ENCODE peak calls at places on chromosomes 6 and 20, in four cellular contexts. M is activated B cell treated with CpG ODN at 0.5 μM for 24 hours, C is left lung, T is neural crest cell. B is an unnamed sample.
A peak's percentile ranks its signal among the peaks of the same experiment; 100 is the strongest.

GRCh38 chr6:110328231-110328630 is 29.9 kb downstream of the METTL24 start:
- DNase-seq in M (no peak), C (no peak), T (no peak), B (no peak)

GRCh38 chr20:32019156-32019510 is 8.9 kb downstream of the CCM2L start:
- DNase-seq in M (no peak), C (no peak), T (peak; percentile 48), B (no peak)

GRCh38 chr20:59297641-59298040 is 2.8 kb upstream of the EDN3 start:
- DNase-seq in M (no peak), C (no peak), T (no peak), B (no peak)

GRCh38 chr20:50744143-50744792 is 12.9 kb downstream of the PARD6B start:
- DNase-seq in M (no peak), C (peak; percentile 46), T (no peak), B (peak; percentile 37)

GRCh38 chr6:44960898-44961297 is 367.2 kb upstream of the RUNX2 start:
- DNase-seq in M (no peak), C (no peak), T (no peak), B (no peak)

GRCh38 chr6:31877651-31878161 is 1.1 kb downstream of the SLC44A4 start:
- DNase-seq in M (no peak), C (peak; percentile 15), T (no peak), B (no peak)

GRCh38 chr20:48194578-48194977 is 409.3 kb upstream of the SULF2 start:
- DNase-seq in M (no peak), C (no peak), T (no peak), B (no peak)

GRCh38 chr6:136510299-136510698 is 39.9 kb downstream of the MAP7 start:
- DNase-seq in M (no peak), C (no peak), T (no peak), B (no peak)

GRCh38 chr6:16544006-16544405 is 217.3 kb downstream of the ATXN1 start:
- DNase-seq in M (no peak), C (no peak), T (peak; percentile 23), B (no peak)

GRCh38 chr6:53532061-53532797 is 12.7 kb downstream of the GCLC start:
- DNase-seq in M (no peak), C (no peak), T (no peak), B (no peak)

GRCh38 chr6:90301816-90302215 is 5.2 kb upstream of the BACH2 start:
- DNase-seq in M (no peak), C (no peak), T (no peak), B (no peak)

GRCh38 chr6:90305800-90306448 is 9.3 kb upstream of the BACH2 start:
- DNase-seq in M (no peak), C (no peak), T (no peak), B (no peak)

GRCh38 chr6:90304308-90304707 is 7.7 kb upstream of the BACH2 start:
- DNase-seq in M (no peak), C (no peak), T (no peak), B (no peak)

GRCh38 chr6:90303037-90303436 is 6.4 kb upstream of the BACH2 start:
- DNase-seq in M (no peak), C (no peak), T (no peak), B (no peak)

DNA sequence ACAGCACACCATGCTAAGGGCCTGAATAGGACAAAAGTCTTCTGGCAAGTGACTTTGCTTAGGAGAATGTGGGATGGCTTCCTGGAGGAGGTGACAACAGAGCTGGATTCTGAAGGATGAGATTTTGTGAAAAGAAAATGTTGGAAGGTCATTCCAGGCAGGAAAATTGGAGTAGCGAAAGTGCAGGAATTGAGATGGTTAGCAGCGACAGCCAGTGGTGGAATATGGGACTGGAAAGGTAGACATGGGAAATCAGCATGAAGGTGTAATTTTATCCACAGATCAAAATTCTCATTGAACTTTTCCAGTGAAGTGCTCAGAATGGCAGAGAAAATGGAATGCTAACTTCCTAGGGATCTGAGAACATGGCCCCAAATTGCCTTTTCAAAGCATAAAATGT is 5.7 kb upstream of the BACH2 start:
- DNase-seq in M (no peak), C (no peak), T (no peak), B (no peak)
- TF ChIP-seq CTCF in M (no peak), C (no peak), T (no peak), B (no peak)

DNA sequence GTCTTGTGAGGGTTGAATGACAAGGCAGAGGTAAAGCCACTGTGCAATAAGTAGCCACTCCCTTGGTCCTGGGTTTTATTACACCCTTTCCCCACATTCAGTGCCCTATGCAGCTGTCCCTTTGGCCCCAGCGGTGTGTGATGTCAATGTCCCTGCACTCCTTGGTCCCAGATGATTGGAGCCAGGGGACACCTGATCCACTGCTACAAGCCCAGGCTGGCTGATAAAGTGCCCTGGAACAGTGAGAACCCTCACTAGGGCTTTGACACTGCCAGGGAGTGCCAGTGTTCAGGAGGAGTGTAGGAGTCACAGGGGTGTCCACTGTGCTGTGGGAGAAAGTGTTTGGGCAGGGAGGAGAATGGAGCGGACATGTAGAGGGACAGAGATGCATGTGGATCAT is 30.4 kb downstream of the GABRR1 start:
- DNase-seq in M (no peak), C (no peak), T (no peak), B (no peak)
- TF ChIP-seq CTCF in M (no peak), C (no peak), T (no peak), B (no peak)

DNA sequence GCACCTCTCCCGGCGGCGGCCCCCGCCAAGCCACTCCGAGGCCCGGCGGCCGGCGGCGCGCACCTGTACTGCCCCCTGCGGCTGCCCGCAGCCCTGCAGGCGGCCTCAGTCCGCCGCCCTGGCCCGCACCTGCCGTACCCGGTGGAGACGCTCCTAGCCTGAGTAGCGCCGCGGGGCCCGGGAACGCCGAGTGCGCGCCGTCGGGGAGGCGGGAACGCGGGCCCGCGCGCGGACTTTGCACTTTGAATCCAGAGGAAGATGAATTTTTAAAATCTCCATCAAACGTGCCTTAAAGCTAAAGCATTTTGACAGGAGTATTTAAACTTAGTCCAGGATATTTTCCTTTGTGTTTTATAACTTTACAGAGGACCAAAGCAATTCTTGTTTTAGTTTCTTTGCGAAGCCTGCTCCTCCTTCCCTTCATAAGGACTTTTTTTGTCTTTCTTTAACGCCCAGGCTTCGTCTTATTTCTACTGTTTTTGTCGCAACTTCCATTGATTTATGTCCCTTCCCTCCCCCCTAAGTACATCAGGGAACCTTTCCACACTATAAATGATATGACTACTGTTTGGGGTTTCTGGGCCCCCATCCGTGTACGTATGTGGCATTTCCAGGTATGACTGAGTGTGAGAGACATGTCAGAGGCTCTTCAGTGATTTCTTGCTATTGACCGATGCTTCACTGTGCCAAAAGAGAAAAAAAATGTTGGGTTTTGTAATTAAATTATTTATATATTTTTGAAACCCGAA is 2.0 kb downstream of the FOXQ1 start:
- DNase-seq in M (no peak), C (peak; percentile 87), T (no peak), B (no peak)
- TF ChIP-seq CTCF in M (no peak), C (peak; percentile 48), T (peak; percentile 66), B (peak; percentile 70)

GRCh38 chr6:84601366-84601765 is 163.0 kb downstream of the TBX18 start:
- DNase-seq in M (no peak), C (no peak), T (no peak), B (no peak)

GRCh38 chr6:84605308-84605707 is 159.1 kb downstream of the TBX18 start:
- DNase-seq in M (no peak), C (no peak), T (no peak), B (no peak)

DNA sequence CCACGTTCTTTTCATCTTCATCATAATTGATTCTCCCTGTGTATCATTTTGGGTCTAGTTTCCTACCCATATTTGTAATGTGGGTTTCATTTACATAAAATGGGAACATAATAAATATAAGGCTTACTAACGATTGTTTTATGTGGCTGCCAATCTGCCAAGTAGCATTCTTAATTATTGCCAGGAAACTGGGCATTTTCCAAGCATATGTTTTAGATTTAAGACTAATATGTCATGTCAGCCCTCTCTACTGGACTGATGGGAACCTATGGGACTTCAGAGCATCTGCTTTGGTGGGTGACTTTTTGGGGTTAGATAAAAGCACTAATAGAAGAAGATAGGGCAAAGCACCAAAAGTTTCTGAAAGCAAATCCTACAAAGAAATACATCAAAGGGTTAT is 157.5 kb downstream of the TBX18 start:
- DNase-seq in M (no peak), C (no peak), T (no peak), B (no peak)
- TF ChIP-seq CTCF in M (no peak), C (no peak), T (no peak), B (no peak)

DNA sequence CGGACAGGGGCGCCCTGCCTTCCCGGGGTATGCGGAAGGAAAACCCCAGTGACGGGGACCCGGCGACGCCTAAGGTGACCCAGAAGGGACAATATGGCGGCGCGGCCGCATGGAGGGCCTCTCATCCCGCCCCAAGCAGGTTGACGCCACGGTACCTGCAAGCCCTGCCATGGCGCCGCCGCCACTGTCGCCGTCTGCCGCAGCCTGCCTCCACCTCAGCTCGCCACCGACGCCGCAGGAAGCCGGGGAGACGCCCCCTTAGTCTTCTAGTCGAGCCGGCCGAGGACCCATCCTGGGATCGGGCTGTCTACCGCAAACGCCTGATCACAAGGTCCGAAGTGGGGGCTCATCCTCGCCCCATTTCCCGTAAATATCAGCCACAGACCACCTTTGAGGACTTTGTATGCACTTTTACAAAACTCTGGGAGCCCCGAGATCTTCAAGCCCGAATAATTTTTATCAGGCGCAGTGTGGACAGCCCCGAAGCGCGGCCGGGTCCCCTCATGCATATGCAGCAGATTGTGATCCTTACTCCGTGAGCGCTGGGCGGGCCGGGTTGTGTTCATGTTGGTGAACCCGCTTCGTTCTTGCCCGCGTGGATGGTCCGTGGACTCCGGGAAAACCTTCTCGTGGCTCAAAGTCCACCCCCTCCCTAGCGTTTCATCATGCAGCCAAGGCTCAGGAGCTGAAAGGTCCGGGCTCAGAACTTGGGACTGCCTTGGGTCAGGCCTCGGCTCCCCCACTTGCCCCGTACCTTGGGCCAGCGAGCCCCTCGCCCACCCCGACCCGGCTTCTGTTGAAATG is at the start of gene BLCAP:
- DNase-seq in M (peak; percentile 87), C (peak; percentile 96), T (peak; percentile 90), B (peak; percentile 87)
- TF ChIP-seq CTCF in M (no peak), C (no peak), T (no peak), B (no peak)

DNA sequence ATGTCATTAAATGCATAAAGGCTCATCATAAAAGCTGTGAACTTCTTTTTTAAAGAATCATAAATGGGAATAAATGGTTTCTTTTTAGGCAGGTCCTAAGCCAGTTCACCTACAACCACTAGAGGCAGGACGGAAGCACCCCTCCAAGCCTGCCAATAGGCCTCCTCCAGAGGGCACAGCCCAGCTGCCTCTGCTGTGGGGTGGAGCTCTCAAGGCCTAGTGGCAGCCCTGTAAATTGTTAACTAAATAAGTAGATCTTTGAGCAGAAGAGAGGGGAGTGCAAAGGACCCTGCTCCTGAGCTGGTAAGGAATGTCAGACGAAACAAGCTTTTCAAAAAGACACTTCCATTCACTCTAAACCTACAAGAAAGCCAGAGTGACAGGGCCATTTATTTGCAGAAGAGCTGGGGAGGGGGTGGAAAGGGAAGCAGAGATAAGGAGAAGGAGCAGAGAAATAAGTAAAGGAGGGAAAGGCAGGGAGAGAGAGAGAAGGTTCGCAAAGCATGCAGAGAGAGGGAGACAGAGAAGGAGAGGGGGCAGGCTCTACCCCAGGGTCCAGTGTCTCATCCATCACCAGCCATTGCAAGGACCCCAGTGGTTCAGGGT is 18.0 kb upstream of the MAFB start:
- DNase-seq in M (no peak), C (no peak), T (no peak), B (no peak)
- TF ChIP-seq CTCF in M (no peak), C (peak; percentile 15), T (peak; percentile 52), B (peak; percentile 66)